ENCODE peak calls at places on chromosomes 13 and 19, in eight cellular contexts. Z is astrocyte of the spinal cord, D is colonic mucosa, I is thyroid gland, U is upper lobe of left lung, A is HCT116, Y is SK-N-SH, L is cardiac fibroblast. W is an unnamed sample.

GRCh38 chr19:11111117-11111770 is 22.0 kb downstream of the LDLR start:
- DNase-seq in Z (no peak), D (no peak), I (no peak), U (peak), A (no peak), Y (no peak), L (no peak), W (no peak)

GRCh38 chr13:26656919-26657318 is 99.4 kb downstream of the WASF3 start:
- DNase-seq in Z (peak), D (no peak), I (peak), U (no peak), A (no peak), Y (no peak), L (peak), W (peak)

GRCh38 chr19:3671680-3672574 is 28.3 kb downstream of the PIP5K1C start:
- DNase-seq in Z (no peak), D (no peak), I (no peak), U (peak), A (no peak), Y (no peak), L (peak), W (no peak)

GRCh38 chr13:32840840-32841713 is 175.1 kb upstream of the KL start:
- DNase-seq in Z (no peak), D (no peak), I (peak), U (no peak), A (no peak), Y (no peak), L (no peak), W (no peak)

GRCh38 chr19:17719730-17720486 is 628 bp downstream of the MAP1S start:
- DNase-seq in Z (no peak), D (peak), I (peak), U (peak), A (no peak), Y (peak), L (no peak), W (no peak)

GRCh38 chr19:37979547-37980082 is 72.6 kb downstream of the SIPA1L3 start:
- DNase-seq in Z (no peak), D (peak), I (peak), U (peak), A (no peak), Y (peak), L (no peak), W (no peak)

GRCh38 chr19:16051254-16052025 is 24.9 kb upstream of the TPM4 start:
- DNase-seq in Z (no peak), D (no peak), I (no peak), U (no peak), A (peak), Y (no peak), L (peak), W (no peak)

GRCh38 chr13:99382428-99383133 is 75.4 kb upstream of the GPR183 start:
- DNase-seq in Z (no peak), D (peak), I (no peak), U (no peak), A (no peak), Y (no peak), L (no peak), W (no peak)

GRCh38 chr13:52348081-52348480 is 57.9 kb downstream of the THSD1 start:
- DNase-seq in Z (peak), D (no peak), I (no peak), U (no peak), A (peak), Y (no peak), L (peak), W (no peak)

GRCh38 chr19:44644391-44645016 is 794 bp downstream of the PVR start:
- DNase-seq in Z (peak), D (peak), I (peak), U (no peak), A (no peak), Y (peak), L (peak), W (no peak)

GRCh38 chr13:98349731-98350305 is 172.7 kb upstream of the RNF113B start:
- DNase-seq in Z (no peak), D (no peak), I (peak), U (peak), A (no peak), Y (peak), L (no peak), W (no peak)

GRCh38 chr13:74062933-74063332 is 71.3 kb downstream of the KLF12 start:
- DNase-seq in Z (peak), D (peak), I (peak), U (no peak), A (no peak), Y (no peak), L (peak), W (no peak)

GRCh38 chr13:43815204-43815603 is 28.4 kb upstream of the ENOX1 start:
- DNase-seq in Z (peak), D (no peak), I (no peak), U (no peak), A (no peak), Y (peak), L (peak), W (no peak)

GRCh38 chr13:33536639-33537425 is 251.3 kb upstream of the STARD13 start:
- DNase-seq in Z (peak), D (no peak), I (no peak), U (no peak), A (no peak), Y (no peak), L (peak), W (peak)

GRCh38 chr19:3365447-3366103 is 808 bp upstream of the NFIC start:
- DNase-seq in Z (peak), D (peak), I (peak), U (peak), A (peak), Y (peak), L (peak), W (no peak)

GRCh38 chr13:42392706-42393572 is 121.0 kb downstream of the AKAP11 start:
- DNase-seq in Z (peak), D (no peak), I (no peak), U (no peak), A (no peak), Y (no peak), L (no peak), W (no peak)

GRCh38 chr13:20566424-20566916 is 487 bp upstream of the IFT88 start:
- DNase-seq in Z (no peak), D (peak), I (no peak), U (no peak), A (peak), Y (no peak), L (peak), W (peak)

GRCh38 chr13:36154567-36155231 is 23.5 kb upstream of the DCLK1 start:
- DNase-seq in Z (peak), D (no peak), I (no peak), U (peak), A (no peak), Y (peak), L (peak), W (no peak)

GRCh38 chr13:21752501-21752900 is 81.6 kb downstream of the FGF9 start:
- DNase-seq in Z (no peak), D (no peak), I (no peak), U (no peak), A (no peak), Y (no peak), L (no peak), W (peak)

GRCh38 chr13:29969286-29969685 is 118.9 kb upstream of the UBL3 start:
- DNase-seq in Z (peak), D (no peak), I (no peak), U (no peak), A (no peak), Y (no peak), L (peak), W (no peak)

GRCh38 chr13:61954092-61954491 is 538.4 kb upstream of the PCDH20 start:
- DNase-seq in Z (peak), D (no peak), I (no peak), U (no peak), A (peak), Y (peak), L (peak), W (no peak)

GRCh38 chr19:21472507-21472906 is 32.9 kb upstream of the ZNF429 start:
- DNase-seq in Z (no peak), D (no peak), I (peak), U (no peak), A (no peak), Y (no peak), L (no peak), W (no peak)

GRCh38 chr13:102710261-102710679 is 15.4 kb upstream of the METTL21C start:
- DNase-seq in Z (no peak), D (no peak), I (no peak), U (no peak), A (no peak), Y (no peak), L (peak), W (no peak)

GRCh38 chr13:64538711-64539110 is 2691.4 kb downstream of the PCDH9 start:
- DNase-seq in Z (no peak), D (no peak), I (no peak), U (no peak), A (no peak), Y (no peak), L (peak), W (no peak)

GRCh38 chr13:45763419-45763818 is 61.3 kb downstream of the CBY2 start:
- DNase-seq in Z (no peak), D (no peak), I (no peak), U (peak), A (no peak), Y (no peak), L (no peak), W (no peak)

GRCh38 chr13:20148501-20149183 is 12.2 kb downstream of the GJA3 start:
- DNase-seq in Z (no peak), D (no peak), I (no peak), U (no peak), A (no peak), Y (no peak), L (no peak), W (no peak)

GRCh38 chr19:1408300-1409203 is 1.2 kb downstream of the DAZAP1 start:
- DNase-seq in Z (peak), D (peak), I (peak), U (peak), A (no peak), Y (peak), L (peak), W (no peak)

GRCh38 chr19:47390533-47391488 is 28.5 kb downstream of the MEIS3 start:
- DNase-seq in Z (no peak), D (no peak), I (no peak), U (no peak), A (no peak), Y (no peak), L (no peak), W (no peak)

GRCh38 chr13:66128692-66129269 is 1101.4 kb downstream of the PCDH9 start:
- DNase-seq in Z (no peak), D (no peak), I (no peak), U (no peak), A (no peak), Y (no peak), L (no peak), W (no peak)

GRCh38 chr19:13841339-13842293 is 35.3 kb upstream of the NANOS3 start:
- DNase-seq in Z (peak), D (peak), I (peak), U (peak), A (no peak), Y (peak), L (peak), W (no peak)

GRCh38 chr19:42563352-42564210 is 31.1 kb downstream of the CEACAM8 start:
- DNase-seq in Z (peak), D (peak), I (peak), U (no peak), A (peak), Y (peak), L (peak), W (no peak)

GRCh38 chr13:24905242-24905641 is 141.3 kb downstream of the RNF17 start:
- DNase-seq in Z (no peak), D (no peak), I (no peak), U (no peak), A (no peak), Y (no peak), L (peak), W (no peak)

GRCh38 chr13:43786766-43787517 is at the start of gene ENOX1:
- DNase-seq in Z (peak), D (peak), I (peak), U (peak), A (peak), Y (peak), L (peak), W (no peak)

DNA sequence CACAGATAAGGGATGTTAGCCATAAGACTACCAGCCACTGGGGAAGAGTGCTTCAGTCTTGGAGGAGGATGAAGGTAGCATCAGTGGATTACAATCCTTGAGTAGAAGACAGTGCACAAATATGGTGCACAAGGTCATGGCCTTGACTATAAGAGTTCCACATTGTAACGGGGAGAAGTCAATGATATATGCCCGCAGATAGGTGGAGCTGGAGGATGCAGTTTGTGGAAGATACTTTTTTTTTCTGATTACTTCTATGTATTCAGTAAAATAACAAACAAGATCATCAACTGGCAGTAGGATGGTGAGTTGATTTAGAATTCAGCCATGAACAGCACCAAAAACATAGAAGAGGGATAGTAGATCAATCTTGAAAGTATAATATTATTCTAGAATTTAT is 926.8 kb upstream of the MIR17HG start:
- DNase-seq in Z (no peak), D (no peak), I (no peak), U (no peak), A (no peak), Y (no peak), L (peak), W (no peak)
- TF ChIP-seq CTCF in Z (peak), D (no peak), I (no peak), U (no peak), A (no peak), Y (no peak), L (peak), W (no peak)

DNA sequence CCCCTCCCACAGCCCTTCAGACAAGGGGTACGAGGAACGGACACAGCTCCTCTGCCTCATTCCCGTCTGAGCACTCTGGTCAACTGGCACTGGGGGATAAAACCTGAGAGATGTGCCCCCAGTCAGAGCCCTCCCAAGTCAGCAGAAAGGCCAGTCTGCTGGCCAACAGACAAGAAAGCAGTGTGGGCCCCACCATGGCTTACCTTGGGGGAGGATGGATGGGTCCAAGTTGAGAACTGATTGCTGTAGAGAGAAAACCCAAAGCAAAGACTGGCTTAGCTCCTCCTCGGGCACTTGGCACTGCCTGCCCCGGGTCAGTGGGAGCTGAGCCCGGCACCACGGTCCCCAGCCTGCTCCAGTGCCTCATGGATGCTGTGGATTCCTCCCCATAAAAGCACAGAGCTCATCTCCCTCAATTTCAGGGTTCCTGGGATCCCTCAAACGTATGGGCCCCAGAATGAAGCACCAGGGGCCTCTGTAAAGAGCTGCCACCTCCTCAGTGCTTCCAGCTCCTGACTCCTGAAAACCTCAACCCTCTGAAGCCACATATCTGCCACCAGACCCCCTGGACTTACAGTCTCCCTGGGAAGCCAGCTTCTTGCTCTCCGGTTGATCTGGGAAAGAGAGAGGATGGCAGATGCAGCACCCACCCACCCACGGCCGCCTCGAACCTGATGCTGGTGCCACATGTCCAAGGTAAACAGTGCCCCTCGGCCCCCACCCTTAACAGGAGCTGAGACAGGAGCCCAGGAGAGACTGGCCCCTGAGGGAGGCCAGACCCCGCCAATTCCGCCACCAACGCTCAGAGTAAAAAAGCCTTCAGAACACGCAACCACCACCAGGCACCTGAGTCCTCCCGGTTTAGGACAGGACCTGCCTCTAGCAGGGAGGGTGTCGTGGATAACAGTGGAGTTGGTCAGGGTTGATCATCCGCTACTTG is 3.3 kb downstream of the KHSRP start:
- DNase-seq in Z (no peak), D (no peak), I (no peak), U (no peak), A (no peak), Y (peak), L (no peak), W (no peak)
- H3K4me3 ChIP-seq in Z (no peak), D (no peak), I (no peak), U (no peak), A (no peak), Y (no peak), L (no peak), W (no peak)

GRCh38 chr13:73059460-73060250 is 850 bp downstream of the KLF5 start:
- DNase-seq in Z (peak), D (peak), I (peak), U (peak), A (no peak), Y (no peak), L (peak), W (no peak)
- TF ChIP-seq CTCF in Z (peak), D (no peak), I (no peak), U (peak), A (no peak), Y (no peak), L (no peak), W (peak)

GRCh38 chr19:45999653-46000121 is 4.4 kb downstream of the CCDC61 start:
- DNase-seq in Z (no peak), D (no peak), I (no peak), U (no peak), A (no peak), Y (peak), L (peak), W (no peak)
- H3K4me3 ChIP-seq in Z (peak), D (no peak), I (no peak), U (no peak), A (no peak), Y (peak), L (no peak), W (no peak)

DNA sequence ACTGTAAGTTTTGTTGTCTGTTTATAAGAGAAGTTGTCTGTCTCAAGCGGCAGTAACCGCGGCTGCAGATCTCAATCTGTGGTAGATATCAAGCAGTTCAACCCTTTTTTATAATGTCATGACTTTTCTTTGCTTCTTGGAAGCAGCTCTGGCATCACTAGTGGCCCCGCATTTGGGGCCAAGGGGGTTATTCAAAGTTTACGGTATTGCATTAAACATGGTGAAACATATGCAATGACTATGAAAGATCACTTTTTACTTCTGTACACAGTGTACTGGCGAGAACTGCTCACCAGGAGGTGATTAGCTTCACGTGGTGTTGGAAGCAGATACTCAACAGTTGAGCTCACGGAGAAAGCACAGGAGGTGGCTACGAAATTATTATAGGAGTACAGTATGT is 4.6 kb upstream of the FFAR3 start:
- DNase-seq in Z (no peak), D (no peak), I (no peak), U (no peak), A (no peak), Y (no peak), L (no peak), W (no peak)
- TF ChIP-seq CTCF in Z (no peak), D (no peak), I (no peak), U (no peak), A (no peak), Y (no peak), L (no peak), W (no peak)

W was measured in LNCaP clone FGC.